ENCODE peak calls at places on chromosomes 11 and 22, in five cellular contexts. One of them, this sample, is unnamed.

GRCh38 chr11:7576671-7577225 is 62.9 kb downstream of the PPFIBP2 start:
- DNase-seq in MM.1S: no peak
- DNase-seq in kidney: peak
- DNase-seq in fibroblast of mammary gland: peak
- DNase-seq in BJ: no peak
- DNase-seq in this sample: no peak

GRCh38 chr11:75554258-75555022 is 7.6 kb upstream of the SERPINH1 start:
- DNase-seq in fibroblast of mammary gland: peak
- DNase-seq in kidney: peak
- DNase-seq in BJ: peak
- DNase-seq in MM.1S: no peak
- DNase-seq in this sample: peak

GRCh38 chr22:45272498-45272897 is 12.3 kb upstream of the UPK3A start:
- DNase-seq in fibroblast of mammary gland: no peak
- DNase-seq in kidney: no peak
- DNase-seq in MM.1S: no peak
- DNase-seq in BJ: no peak
- DNase-seq in this sample: no peak

GRCh38 chr22:43088979-43089717 is at the start of gene TTLL1:
- DNase-seq in kidney: peak
- DNase-seq in MM.1S: peak
- DNase-seq in fibroblast of mammary gland: peak
- DNase-seq in BJ: peak
- DNase-seq in this sample: peak

GRCh38 chr22:17423616-17424015 is 54.4 kb downstream of the CECR2 start:
- DNase-seq in MM.1S: no peak
- DNase-seq in kidney: no peak
- DNase-seq in fibroblast of mammary gland: no peak
- DNase-seq in BJ: no peak
- DNase-seq in this sample: no peak

GRCh38 chr11:59754494-59754858 is 700 bp upstream of the STX3 start:
- DNase-seq in kidney: no peak
- DNase-seq in BJ: no peak
- DNase-seq in fibroblast of mammary gland: peak
- DNase-seq in MM.1S: peak
- DNase-seq in this sample: peak

GRCh38 chr11:29432719-29433325 is 584.0 kb downstream of the KCNA4 start:
- DNase-seq in kidney: no peak
- DNase-seq in BJ: no peak
- DNase-seq in fibroblast of mammary gland: peak
- DNase-seq in MM.1S: peak
- DNase-seq in this sample: no peak

GRCh38 chr22:31533391-31533790 is 37.1 kb downstream of the SFI1 start:
- DNase-seq in BJ: no peak
- DNase-seq in kidney: no peak
- DNase-seq in fibroblast of mammary gland: no peak
- DNase-seq in MM.1S: no peak
- DNase-seq in this sample: no peak

GRCh38 chr11:69308936-69309799 is 15.2 kb downstream of the MYEOV start:
- DNase-seq in BJ: no peak
- DNase-seq in MM.1S: no peak
- DNase-seq in fibroblast of mammary gland: no peak
- DNase-seq in kidney: no peak
- DNase-seq in this sample: no peak

GRCh38 chr11:9752091-9752490 is 88.2 kb downstream of the SWAP70 start:
- DNase-seq in kidney: no peak
- DNase-seq in MM.1S: no peak
- DNase-seq in BJ: no peak
- DNase-seq in fibroblast of mammary gland: peak
- DNase-seq in this sample: no peak

GRCh38 chr11:47408598-47409439 is 429 bp downstream of the SLC39A13 start:
- DNase-seq in MM.1S: no peak
- DNase-seq in kidney: peak
- DNase-seq in BJ: no peak
- DNase-seq in fibroblast of mammary gland: peak
- DNase-seq in this sample: no peak

GRCh38 chr11:74937696-74938475 is 11.0 kb downstream of the XRRA1 start:
- DNase-seq in BJ: no peak
- DNase-seq in MM.1S: no peak
- DNase-seq in kidney: no peak
- DNase-seq in fibroblast of mammary gland: peak
- DNase-seq in this sample: no peak

GRCh38 chr11:68099474-68100405 is 21.4 kb downstream of the CHKA start:
- DNase-seq in BJ: no peak
- DNase-seq in fibroblast of mammary gland: no peak
- DNase-seq in MM.1S: no peak
- DNase-seq in kidney: no peak
- DNase-seq in this sample: peak

GRCh38 chr11:5037926-5038325 is 8.4 kb upstream of the OR52J3 start:
- DNase-seq in BJ: no peak
- DNase-seq in MM.1S: no peak
- DNase-seq in kidney: no peak
- DNase-seq in fibroblast of mammary gland: no peak
- DNase-seq in this sample: no peak

GRCh38 chr11:13303668-13304649 is 26.4 kb downstream of the BMAL1 start:
- DNase-seq in BJ: no peak
- DNase-seq in fibroblast of mammary gland: no peak
- DNase-seq in MM.1S: no peak
- DNase-seq in kidney: no peak
- DNase-seq in this sample: no peak

GRCh38 chr11:117986981-117987495 is 844 bp downstream of the IL10RA start:
- DNase-seq in BJ: no peak
- DNase-seq in kidney: no peak
- DNase-seq in MM.1S: peak
- DNase-seq in fibroblast of mammary gland: peak
- DNase-seq in this sample: no peak

GRCh38 chr11:94077568-94078293 is 50.9 kb upstream of the PANX1 start:
- DNase-seq in BJ: no peak
- DNase-seq in kidney: no peak
- DNase-seq in MM.1S: no peak
- DNase-seq in fibroblast of mammary gland: no peak
- DNase-seq in this sample: no peak

GRCh38 chr11:28049338-28050216 is 58.4 kb downstream of the KIF18A start:
- DNase-seq in kidney: no peak
- DNase-seq in fibroblast of mammary gland: peak
- DNase-seq in BJ: no peak
- DNase-seq in MM.1S: no peak
- DNase-seq in this sample: no peak

GRCh38 chr11:9347100-9347499 is 32.7 kb upstream of the TMEM41B start:
- DNase-seq in MM.1S: no peak
- DNase-seq in kidney: no peak
- DNase-seq in BJ: no peak
- DNase-seq in fibroblast of mammary gland: no peak
- DNase-seq in this sample: no peak

GRCh38 chr11:12196335-12196734 is 85.9 kb downstream of the MICAL2 start:
- DNase-seq in fibroblast of mammary gland: no peak
- DNase-seq in kidney: no peak
- DNase-seq in BJ: no peak
- DNase-seq in MM.1S: no peak
- DNase-seq in this sample: no peak

GRCh38 chr11:103110406-103110805 is 1.2 kb downstream of the DYNC2H1 start:
- DNase-seq in kidney: no peak
- DNase-seq in fibroblast of mammary gland: peak
- DNase-seq in BJ: no peak
- DNase-seq in MM.1S: no peak
- DNase-seq in this sample: no peak

GRCh38 chr11:62806611-62807121 is 1.4 kb upstream of the NXF1 start:
- DNase-seq in fibroblast of mammary gland: peak
- DNase-seq in BJ: no peak
- DNase-seq in MM.1S: peak
- DNase-seq in kidney: peak
- DNase-seq in this sample: no peak

GRCh38 chr11:2930705-2931415 is 1.6 kb upstream of the PHLDA2 start:
- DNase-seq in fibroblast of mammary gland: peak
- DNase-seq in kidney: peak
- DNase-seq in BJ: no peak
- DNase-seq in MM.1S: peak
- DNase-seq in this sample: peak

GRCh38 chr22:43435851-43436535 is 24.2 kb downstream of the MPPED1 start:
- DNase-seq in MM.1S: no peak
- DNase-seq in fibroblast of mammary gland: no peak
- DNase-seq in BJ: no peak
- DNase-seq in kidney: peak
- DNase-seq in this sample: peak

GRCh38 chr22:25382762-25383161 is 163.3 kb downstream of the CRYBB2 start:
- DNase-seq in fibroblast of mammary gland: no peak
- DNase-seq in BJ: no peak
- DNase-seq in MM.1S: no peak
- DNase-seq in kidney: no peak
- DNase-seq in this sample: no peak

GRCh38 chr22:20575724-20576444 is 68.5 kb downstream of the MED15 start:
- DNase-seq in BJ: no peak
- DNase-seq in fibroblast of mammary gland: no peak
- DNase-seq in MM.1S: no peak
- DNase-seq in kidney: no peak
- DNase-seq in this sample: no peak

GRCh38 chr11:2325719-2326118 is 23.9 kb downstream of the TSPAN32 start:
- DNase-seq in kidney: no peak
- DNase-seq in MM.1S: no peak
- DNase-seq in fibroblast of mammary gland: peak
- DNase-seq in BJ: no peak
- DNase-seq in this sample: peak

GRCh38 chr11:76170473-76170872 is 35.8 kb downstream of the WNT11 start:
- DNase-seq in kidney: no peak
- DNase-seq in BJ: no peak
- DNase-seq in MM.1S: no peak
- DNase-seq in fibroblast of mammary gland: no peak
- DNase-seq in this sample: no peak

GRCh38 chr22:39554170-39554569 is 16.4 kb upstream of the CACNA1I start:
- DNase-seq in kidney: no peak
- DNase-seq in fibroblast of mammary gland: no peak
- DNase-seq in MM.1S: no peak
- DNase-seq in BJ: no peak
- DNase-seq in this sample: no peak

GRCh38 chr22:29156507-29156906 is 49.2 kb upstream of the EMID1 start:
- DNase-seq in MM.1S: no peak
- DNase-seq in fibroblast of mammary gland: peak
- DNase-seq in BJ: no peak
- DNase-seq in kidney: no peak
- DNase-seq in this sample: no peak
- TF ChIP-seq CTCF in MM.1S: no peak
- TF ChIP-seq CTCF in fibroblast of mammary gland: peak
- TF ChIP-seq CTCF in BJ: peak
- TF ChIP-seq CTCF in kidney: no peak
- TF ChIP-seq CTCF in this sample: no peak

DNA sequence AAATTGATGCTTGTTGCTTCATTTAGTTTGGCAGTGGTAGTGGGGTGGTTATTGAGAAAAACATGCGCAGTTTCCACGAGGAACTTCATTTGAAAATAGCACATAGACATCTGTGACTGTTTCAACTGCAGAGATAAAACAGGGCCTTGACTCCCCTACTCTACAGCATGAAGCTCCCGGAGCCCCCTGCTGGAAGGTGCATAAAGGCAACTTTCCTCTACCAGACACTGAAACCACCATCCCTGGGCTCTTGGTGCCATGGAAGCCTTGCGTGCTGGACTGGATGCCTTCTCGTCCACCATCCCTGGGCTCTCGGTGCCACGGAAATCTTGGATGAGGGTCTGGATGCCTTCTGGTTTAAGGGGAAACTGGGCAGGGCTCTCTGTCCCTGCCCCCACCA is 195.8 kb downstream of the CSNK2A3 start:
- DNase-seq in MM.1S: peak
- DNase-seq in BJ: no peak
- DNase-seq in fibroblast of mammary gland: peak
- DNase-seq in kidney: no peak
- DNase-seq in this sample: no peak
- TF ChIP-seq CTCF in MM.1S: peak
- TF ChIP-seq CTCF in BJ: peak
- TF ChIP-seq CTCF in fibroblast of mammary gland: peak
- TF ChIP-seq CTCF in kidney: peak
- TF ChIP-seq CTCF in this sample: no peak

GRCh38 chr22:19495562-19496323 is 16.0 kb downstream of the CDC45 start:
- DNase-seq in BJ: no peak
- DNase-seq in MM.1S: no peak
- DNase-seq in fibroblast of mammary gland: peak
- DNase-seq in kidney: no peak
- DNase-seq in this sample: no peak
- TF ChIP-seq CTCF in BJ: peak
- TF ChIP-seq CTCF in MM.1S: no peak
- TF ChIP-seq CTCF in fibroblast of mammary gland: peak
- TF ChIP-seq CTCF in kidney: peak
- TF ChIP-seq CTCF in this sample: peak

DNA sequence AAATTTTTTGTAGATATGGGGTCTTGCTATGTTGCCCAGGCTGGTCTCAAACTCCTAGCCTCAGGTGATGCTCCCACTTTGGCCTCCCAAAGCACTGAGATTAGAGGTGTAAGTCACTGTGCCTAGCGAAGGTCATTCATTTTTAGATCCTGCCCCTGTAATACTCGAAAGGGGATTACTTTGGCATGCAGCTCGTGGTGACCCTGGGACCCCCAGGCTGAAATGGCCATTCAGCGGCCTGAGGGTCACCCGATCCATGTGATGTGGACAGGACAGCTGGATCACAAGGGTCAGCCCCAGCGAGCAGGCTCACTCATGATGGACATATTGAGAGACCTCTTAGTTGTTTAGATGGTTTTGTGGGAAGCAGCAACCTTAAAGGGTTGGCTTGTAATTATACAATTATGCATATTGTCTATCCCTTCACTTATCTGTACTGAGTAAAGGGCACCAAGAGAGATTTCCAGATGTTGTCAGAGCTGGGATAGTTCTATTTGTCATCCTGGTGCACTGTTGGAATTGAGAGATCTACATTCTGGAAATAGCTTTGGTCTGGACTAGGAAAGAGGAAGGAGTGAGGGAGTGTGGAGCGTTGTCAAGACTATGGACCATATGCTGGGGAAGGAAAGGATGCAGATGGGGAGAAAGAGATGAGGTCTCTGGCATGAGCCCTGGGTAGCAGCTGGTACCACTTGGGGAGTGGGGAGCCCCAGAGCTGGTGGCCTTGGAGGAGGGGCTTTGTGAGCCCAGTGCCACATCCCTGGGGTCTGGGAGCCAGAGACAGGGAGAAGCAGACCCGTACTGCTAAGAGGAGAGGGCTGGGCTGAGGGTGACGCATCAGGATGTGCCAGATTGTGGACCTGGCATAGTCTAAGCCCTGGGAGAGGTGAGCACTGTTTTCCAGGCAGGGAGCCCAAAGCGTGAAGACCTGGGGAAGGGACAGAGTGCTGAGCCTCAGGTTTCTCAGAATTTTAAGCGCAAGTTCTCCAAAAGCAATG is 15.5 kb downstream of the RHBDD3 start:
- DNase-seq in BJ: no peak
- DNase-seq in MM.1S: no peak
- DNase-seq in kidney: no peak
- DNase-seq in fibroblast of mammary gland: no peak
- DNase-seq in this sample: no peak
- TF ChIP-seq CTCF in BJ: no peak
- TF ChIP-seq CTCF in MM.1S: no peak
- TF ChIP-seq CTCF in kidney: no peak
- TF ChIP-seq CTCF in fibroblast of mammary gland: no peak
- TF ChIP-seq CTCF in this sample: no peak

This sample was measured in prostate gland.